ENCODE peak calls at places on chromosome 21, in five cellular contexts. D, F, S, Y and G are unnamed samples. For H3K36me3, the result is how much of the 10 kb centered on the place peaks cover.

GRCh38 chr21:38291875-38292274 is 35.1 kb downstream of the KCNJ15 start:
- DNase-seq in Y (no peak), D (no peak), F (no peak), S (no peak), G (no peak)

GRCh38 chr21:39096754-39097153 is 86.5 kb downstream of the PSMG1 start:
- DNase-seq in Y (no peak), F (no peak), D (no peak), S (no peak), G (no peak)

GRCh38 chr21:21019681-21020080 is 21.5 kb downstream of the NCAM2 start:
- DNase-seq in S (no peak), F (no peak), D (no peak), Y (no peak), G (no peak)

GRCh38 chr21:41472769-41473548 is 35.0 kb downstream of the TMPRSS2 start:
- DNase-seq in D (no peak), F (no peak), Y (no peak), S (no peak), G (no peak)

GRCh38 chr21:25689226-25689625 is 45.5 kb downstream of the ATP5PF start:
- DNase-seq in Y (no peak), F (no peak), D (no peak), S (no peak), G (no peak)

GRCh38 chr21:41366522-41367151 is 4.8 kb downstream of the MX2 start:
- DNase-seq in D (no peak), F (no peak), S (peak), Y (no peak), G (no peak)

GRCh38 chr21:39263372-39263771 is 50.1 kb downstream of the BRWD1 start:
- DNase-seq in F (no peak), D (no peak), Y (no peak), S (no peak), G (no peak)

GRCh38 chr21:37550618-37551405 is 184.2 kb downstream of the DYRK1A start:
- DNase-seq in F (no peak), Y (no peak), S (no peak), D (no peak), G (no peak)

GRCh38 chr21:35127851-35128250 is 78.7 kb upstream of the RUNX1 start:
- DNase-seq in D (no peak), F (no peak), S (no peak), Y (no peak), G (no peak)

GRCh38 chr21:41752231-41752681 is 14.6 kb downstream of the RIPK4 start:
- DNase-seq in S (no peak), F (no peak), Y (no peak), D (no peak), G (no peak)

GRCh38 chr21:42829954-42830353 is 49.4 kb downstream of the WDR4 start:
- DNase-seq in S (no peak), F (no peak), Y (no peak), D (no peak), G (no peak)

GRCh38 chr21:42829417-42829816 is 49.9 kb downstream of the WDR4 start:
- DNase-seq in F (no peak), S (no peak), D (no peak), Y (no peak), G (no peak)

GRCh38 chr21:42833439-42833815 is 45.9 kb downstream of the WDR4 start:
- DNase-seq in D (no peak), S (peak), F (peak), Y (no peak), G (no peak)

GRCh38 chr21:42827588-42827987 is 51.8 kb downstream of the WDR4 start:
- DNase-seq in S (no peak), Y (no peak), F (no peak), D (no peak), G (no peak)

GRCh38 chr21:42830456-42831455 is 48.6 kb downstream of the WDR4 start:
- DNase-seq in Y (no peak), D (no peak), S (no peak), F (no peak), G (peak)
- TF ChIP-seq POLR2A in Y (no peak), D (no peak), S (no peak), F (no peak), G (no peak)

DNA sequence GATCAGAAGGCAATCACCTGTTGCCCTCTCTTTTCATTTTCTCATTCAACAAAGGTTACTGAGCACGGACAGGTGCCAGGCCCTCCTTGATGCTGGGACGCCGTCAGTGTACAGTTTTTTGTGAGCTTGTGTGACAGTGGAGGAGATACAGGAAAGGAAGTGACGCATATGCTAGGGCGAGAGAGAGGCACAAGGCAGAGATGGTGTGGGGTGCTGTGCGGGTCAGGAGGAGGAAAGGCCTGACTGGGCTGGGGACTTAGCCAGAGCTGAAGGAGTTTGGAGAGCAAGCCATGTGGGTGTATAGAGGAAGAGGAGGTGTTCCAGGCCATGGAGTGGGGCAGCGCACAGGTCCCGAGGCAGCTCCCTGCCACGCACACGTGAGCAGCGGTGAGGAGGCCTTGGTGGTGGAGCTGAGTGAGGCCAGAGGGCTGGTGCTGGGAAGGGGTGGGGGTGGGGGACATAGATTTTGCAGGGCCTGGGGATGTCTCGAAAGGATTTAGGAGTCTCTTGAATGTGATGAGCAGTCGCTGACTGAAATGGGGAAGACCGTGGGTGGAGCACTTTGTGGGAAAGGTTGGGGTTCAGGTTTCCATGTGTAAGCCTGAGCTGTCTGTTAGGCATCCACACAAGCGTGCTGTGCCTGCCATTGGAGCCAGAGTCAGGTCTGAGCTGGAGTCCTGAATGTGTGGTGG is 46.0 kb downstream of the TRAPPC10 start:
- DNase-seq in D (no peak), S (no peak), Y (no peak), F (no peak), G (no peak)
- H3K27ac ChIP-seq in D (no peak), S (no peak), Y (no peak), F (no peak), G (no peak)

GRCh38 chr21:45572783-45573451 is 30.7 kb upstream of the SLC19A1 start:
- DNase-seq in F (no peak), Y (no peak), S (no peak), D (no peak), G (no peak)

GRCh38 chr21:45574081-45574501 is 31.9 kb upstream of the SLC19A1 start:
- DNase-seq in S (no peak), Y (no peak), D (no peak), F (no peak), G (no peak)

GRCh38 chr21:45574691-45575090 is 32.5 kb upstream of the SLC19A1 start:
- DNase-seq in S (no peak), F (peak), D (no peak), Y (no peak), G (peak)

GRCh38 chr21:45572231-45572630 is 30.0 kb upstream of the SLC19A1 start:
- DNase-seq in Y (no peak), D (no peak), S (no peak), F (no peak), G (peak)

DNA sequence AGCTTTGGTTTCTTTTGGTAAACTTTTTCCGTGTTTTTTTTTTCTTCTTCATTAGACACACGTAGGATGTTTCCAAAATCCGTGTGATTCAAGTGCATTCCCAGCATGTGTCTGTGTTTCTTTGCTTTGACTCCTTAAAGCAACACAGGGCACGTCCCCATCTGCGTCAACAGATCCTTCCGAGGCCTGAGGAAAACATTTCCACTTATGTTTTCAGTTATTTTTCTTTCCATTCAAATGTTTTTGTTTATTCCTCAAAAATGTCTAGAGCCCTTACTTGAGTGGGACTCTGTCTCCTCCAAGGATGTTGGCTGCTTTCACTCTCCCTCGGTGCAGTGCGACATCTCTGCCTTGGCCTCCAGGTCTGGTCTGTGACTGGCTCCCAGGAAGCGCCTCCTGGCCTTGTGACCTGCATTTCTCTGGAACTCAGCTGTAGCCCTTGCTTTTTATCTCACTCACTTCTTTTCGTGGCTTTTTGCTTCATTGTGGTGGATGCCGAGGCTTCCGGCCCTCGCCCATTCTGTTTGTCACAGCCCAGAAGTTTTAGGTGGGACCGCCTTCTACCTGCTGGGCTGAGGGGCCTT is 31.3 kb upstream of the SLC19A1 start:
- DNase-seq in F (no peak), S (no peak), Y (no peak), D (no peak), G (peak)
- H3K36me3 ChIP-seq in F (under half), S (under half), Y (under half), D (under half), G (under half)

DNA sequence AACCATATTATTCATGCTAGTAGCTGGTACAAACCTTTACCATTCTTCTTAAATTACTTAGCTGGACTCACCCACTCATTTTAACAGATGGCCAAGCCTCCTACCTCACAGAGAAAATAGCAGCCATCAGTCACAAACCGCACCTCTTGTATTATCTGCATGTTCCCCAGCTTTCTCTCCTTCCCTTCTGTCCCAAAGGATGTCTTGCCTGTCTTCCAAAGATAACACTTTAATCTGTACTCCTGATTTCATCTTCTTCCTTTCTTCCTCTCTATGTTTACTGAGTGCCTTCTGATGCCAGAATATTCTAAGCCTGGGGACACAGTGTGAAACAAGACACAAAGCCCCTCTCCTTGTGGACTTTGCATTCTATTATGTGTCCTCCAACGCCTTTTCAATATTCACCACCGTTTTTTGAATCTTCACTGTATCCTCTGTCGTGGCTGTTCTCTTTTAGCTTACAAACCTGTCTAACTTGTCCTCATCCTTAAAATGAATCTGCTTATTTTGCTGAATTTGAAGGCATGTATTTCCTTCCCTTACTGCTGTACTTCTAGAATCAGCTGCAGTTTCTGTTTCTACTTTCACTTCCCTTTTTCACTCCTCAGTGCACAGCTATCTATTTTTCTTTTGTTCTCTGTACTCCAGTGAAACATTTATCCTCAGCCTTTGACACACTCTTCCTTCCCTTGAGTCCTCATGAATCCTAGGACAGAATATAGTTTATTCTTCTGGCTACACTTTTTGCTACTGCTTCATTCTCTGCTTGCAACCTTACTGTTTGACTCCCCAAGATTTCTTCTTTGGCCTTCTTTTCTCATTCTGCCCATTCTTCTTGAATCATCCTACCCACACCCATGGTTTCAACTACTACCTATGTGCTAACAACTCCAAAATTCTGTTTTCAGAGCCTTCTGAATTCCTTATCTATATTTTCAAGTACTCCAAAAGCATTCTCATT is 216.9 kb upstream of the SAMSN1 start:
- DNase-seq in S (no peak), F (no peak), D (no peak), Y (no peak), G (no peak)
- TF ChIP-seq POLR2A in S (peak), F (no peak), D (no peak), Y (no peak), G (no peak)

GRCh38 chr21:29387598-29387997 is 88.9 kb downstream of the BACH1 start:
- DNase-seq in Y (no peak), S (no peak), F (no peak), D (no peak), G (no peak)
- H3K27ac ChIP-seq in Y (no peak), S (no peak), F (no peak), D (no peak), G (no peak)

GRCh38 chr21:33251119-33251518 is 15.0 kb upstream of the IL10RB start:
- DNase-seq in F (no peak), D (no peak), S (no peak), Y (no peak), G (no peak)
- H3K36me3 ChIP-seq in F (under half), D (under half), S (under half), Y (under half), G (under half)